ENCODE peak calls at places on chromosomes 13 and 19, in seven cellular contexts. One of them, this sample, is unnamed.

GRCh38 chr19:4737955-4738580 is 14.4 kb upstream of the DPP9 start:
- DNase-seq in spleen: no peak
- DNase-seq in BE2C: peak; percentile 50
- DNase-seq in foreskin keratinocyte: no peak
- DNase-seq in lower leg skin: no peak
- DNase-seq in hepatocyte: no peak
- DNase-seq in fibroblast of villous mesenchyme: no peak
- DNase-seq in this sample: no peak

GRCh38 chr19:28208745-28209144 is 1004.2 kb downstream of the UQCRFS1 start:
- DNase-seq in spleen: no peak
- DNase-seq in BE2C: no peak
- DNase-seq in foreskin keratinocyte: no peak
- DNase-seq in lower leg skin: no peak
- DNase-seq in hepatocyte: no peak
- DNase-seq in fibroblast of villous mesenchyme: no peak
- DNase-seq in this sample: no peak

GRCh38 chr13:52048516-52048915 is 24.0 kb downstream of the UTP14C start:
- DNase-seq in spleen: no peak
- DNase-seq in BE2C: no peak
- DNase-seq in foreskin keratinocyte: no peak
- DNase-seq in lower leg skin: no peak
- DNase-seq in hepatocyte: no peak
- DNase-seq in fibroblast of villous mesenchyme: peak; percentile 34
- DNase-seq in this sample: no peak

GRCh38 chr19:16285769-16286564 is 38.7 kb upstream of the KLF2 start:
- DNase-seq in spleen: no peak
- DNase-seq in BE2C: no peak
- DNase-seq in foreskin keratinocyte: no peak
- DNase-seq in lower leg skin: no peak
- DNase-seq in hepatocyte: no peak
- DNase-seq in fibroblast of villous mesenchyme: no peak
- DNase-seq in this sample: no peak

GRCh38 chr19:17304386-17305047 is 1.2 kb upstream of the MRPL34 start:
- DNase-seq in spleen: no peak
- DNase-seq in BE2C: no peak
- DNase-seq in foreskin keratinocyte: no peak
- DNase-seq in lower leg skin: no peak
- DNase-seq in hepatocyte: no peak
- DNase-seq in fibroblast of villous mesenchyme: no peak
- DNase-seq in this sample: no peak

GRCh38 chr19:3604987-3605343 is 1.7 kb downstream of the TBXA2R start:
- DNase-seq in spleen: peak; percentile 84
- DNase-seq in BE2C: no peak
- DNase-seq in foreskin keratinocyte: no peak
- DNase-seq in lower leg skin: no peak
- DNase-seq in hepatocyte: no peak
- DNase-seq in fibroblast of villous mesenchyme: no peak
- DNase-seq in this sample: no peak

GRCh38 chr13:97653741-97654140 is 219.8 kb downstream of the RAP2A start:
- DNase-seq in spleen: no peak
- DNase-seq in BE2C: peak; percentile 51
- DNase-seq in foreskin keratinocyte: peak; percentile 30
- DNase-seq in lower leg skin: no peak
- DNase-seq in hepatocyte: peak; percentile 35
- DNase-seq in fibroblast of villous mesenchyme: peak; percentile 42
- DNase-seq in this sample: no peak

GRCh38 chr13:59643239-59643865 is 520.4 kb downstream of the DIAPH3 start:
- DNase-seq in spleen: no peak
- DNase-seq in BE2C: peak; percentile 61
- DNase-seq in foreskin keratinocyte: no peak
- DNase-seq in lower leg skin: no peak
- DNase-seq in hepatocyte: no peak
- DNase-seq in fibroblast of villous mesenchyme: no peak
- DNase-seq in this sample: no peak

GRCh38 chr13:97932006-97932405 is 21.5 kb upstream of the IPO5 start:
- DNase-seq in spleen: no peak
- DNase-seq in BE2C: no peak
- DNase-seq in foreskin keratinocyte: no peak
- DNase-seq in lower leg skin: peak; percentile 37
- DNase-seq in hepatocyte: no peak
- DNase-seq in fibroblast of villous mesenchyme: no peak
- DNase-seq in this sample: no peak

GRCh38 chr13:26929971-26930730 is 169.6 kb upstream of the GPR12 start:
- DNase-seq in spleen: peak; percentile 90
- DNase-seq in BE2C: peak; percentile 79
- DNase-seq in foreskin keratinocyte: peak; percentile 36
- DNase-seq in lower leg skin: peak; percentile 93
- DNase-seq in hepatocyte: peak; percentile 87
- DNase-seq in fibroblast of villous mesenchyme: peak; percentile 67
- DNase-seq in this sample: peak; percentile 93

GRCh38 chr13:76711515-76712182 is 174.6 kb downstream of the KCTD12 start:
- DNase-seq in spleen: no peak
- DNase-seq in BE2C: no peak
- DNase-seq in foreskin keratinocyte: peak; percentile 68
- DNase-seq in lower leg skin: no peak
- DNase-seq in hepatocyte: peak; percentile 61
- DNase-seq in fibroblast of villous mesenchyme: peak; percentile 96
- DNase-seq in this sample: no peak

GRCh38 chr13:103839460-103839859 is 773.2 kb upstream of the SLC10A2 start:
- DNase-seq in spleen: no peak
- DNase-seq in BE2C: peak; percentile 69
- DNase-seq in foreskin keratinocyte: no peak
- DNase-seq in lower leg skin: no peak
- DNase-seq in hepatocyte: no peak
- DNase-seq in fibroblast of villous mesenchyme: no peak
- DNase-seq in this sample: no peak

GRCh38 chr13:39378293-39378692 is 224.7 kb downstream of the LHFPL6 start:
- DNase-seq in spleen: no peak
- DNase-seq in BE2C: no peak
- DNase-seq in foreskin keratinocyte: no peak
- DNase-seq in lower leg skin: no peak
- DNase-seq in hepatocyte: no peak
- DNase-seq in fibroblast of villous mesenchyme: no peak
- DNase-seq in this sample: no peak

GRCh38 chr19:56080669-56081401 is 40.3 kb downstream of the ZNF787 start:
- DNase-seq in spleen: peak; percentile 92
- DNase-seq in BE2C: peak; percentile 86
- DNase-seq in foreskin keratinocyte: peak; percentile 39
- DNase-seq in lower leg skin: peak; percentile 95
- DNase-seq in hepatocyte: peak; percentile 89
- DNase-seq in fibroblast of villous mesenchyme: peak; percentile 85
- DNase-seq in this sample: peak; percentile 87

GRCh38 chr19:52689804-52690394 is 44.9 kb downstream of the ZNF611 start:
- DNase-seq in spleen: peak; percentile 84
- DNase-seq in BE2C: peak; percentile 29
- DNase-seq in foreskin keratinocyte: peak; percentile 21
- DNase-seq in lower leg skin: peak; percentile 91
- DNase-seq in hepatocyte: peak; percentile 40
- DNase-seq in fibroblast of villous mesenchyme: no peak
- DNase-seq in this sample: peak; percentile 56

GRCh38 chr13:33730147-33730546 is 87.8 kb upstream of the RFC3 start:
- DNase-seq in spleen: no peak
- DNase-seq in BE2C: no peak
- DNase-seq in foreskin keratinocyte: no peak
- DNase-seq in lower leg skin: no peak
- DNase-seq in hepatocyte: no peak
- DNase-seq in fibroblast of villous mesenchyme: no peak
- DNase-seq in this sample: no peak

GRCh38 chr19:42153606-42154405 is 21.6 kb upstream of the POU2F2 start:
- DNase-seq in spleen: no peak
- DNase-seq in BE2C: no peak
- DNase-seq in foreskin keratinocyte: no peak
- DNase-seq in lower leg skin: no peak
- DNase-seq in hepatocyte: no peak
- DNase-seq in fibroblast of villous mesenchyme: no peak
- DNase-seq in this sample: no peak

GRCh38 chr13:99792079-99792921 is 179.3 kb downstream of the ZIC5 start:
- DNase-seq in spleen: no peak
- DNase-seq in BE2C: no peak
- DNase-seq in foreskin keratinocyte: no peak
- DNase-seq in lower leg skin: no peak
- DNase-seq in hepatocyte: no peak
- DNase-seq in fibroblast of villous mesenchyme: no peak
- DNase-seq in this sample: peak; percentile 27

GRCh38 chr19:9037415-9038062 is 27.3 kb upstream of the MUC16 start:
- DNase-seq in spleen: no peak
- DNase-seq in BE2C: no peak
- DNase-seq in foreskin keratinocyte: no peak
- DNase-seq in lower leg skin: no peak
- DNase-seq in hepatocyte: no peak
- DNase-seq in fibroblast of villous mesenchyme: no peak
- DNase-seq in this sample: no peak

GRCh38 chr13:80306573-80306972 is 34.4 kb downstream of the SPRY2 start:
- DNase-seq in spleen: no peak
- DNase-seq in BE2C: no peak
- DNase-seq in foreskin keratinocyte: no peak
- DNase-seq in lower leg skin: no peak
- DNase-seq in hepatocyte: no peak
- DNase-seq in fibroblast of villous mesenchyme: no peak
- DNase-seq in this sample: no peak

GRCh38 chr19:41411682-41412265 is 14.2 kb downstream of the BCKDHA start:
- DNase-seq in spleen: no peak
- DNase-seq in BE2C: peak; percentile 41
- DNase-seq in foreskin keratinocyte: no peak
- DNase-seq in lower leg skin: no peak
- DNase-seq in hepatocyte: no peak
- DNase-seq in fibroblast of villous mesenchyme: no peak
- DNase-seq in this sample: no peak

GRCh38 chr19:9586764-9587163 is 2.5 kb upstream of the ZNF121 start:
- DNase-seq in spleen: peak; percentile 78
- DNase-seq in BE2C: peak; percentile 69
- DNase-seq in foreskin keratinocyte: peak; percentile 70
- DNase-seq in lower leg skin: peak; percentile 91
- DNase-seq in hepatocyte: peak; percentile 80
- DNase-seq in fibroblast of villous mesenchyme: peak; percentile 68
- DNase-seq in this sample: peak; percentile 74

GRCh38 chr19:38490861-38491260 is 57.4 kb downstream of the RYR1 start:
- DNase-seq in spleen: no peak
- DNase-seq in BE2C: no peak
- DNase-seq in foreskin keratinocyte: no peak
- DNase-seq in lower leg skin: no peak
- DNase-seq in hepatocyte: no peak
- DNase-seq in fibroblast of villous mesenchyme: no peak
- DNase-seq in this sample: no peak

GRCh38 chr19:11964496-11964857 is 363 bp upstream of the ZNF763 start:
- DNase-seq in spleen: peak; percentile 81
- DNase-seq in BE2C: peak; percentile 52
- DNase-seq in foreskin keratinocyte: no peak
- DNase-seq in lower leg skin: no peak
- DNase-seq in hepatocyte: no peak
- DNase-seq in fibroblast of villous mesenchyme: no peak
- DNase-seq in this sample: peak; percentile 40
- TF ChIP-seq CTCF in spleen: no peak
- TF ChIP-seq CTCF in BE2C: peak; percentile 45
- TF ChIP-seq CTCF in foreskin keratinocyte: peak; percentile 31
- TF ChIP-seq CTCF in lower leg skin: no peak
- TF ChIP-seq CTCF in hepatocyte: peak; percentile 29
- TF ChIP-seq CTCF in fibroblast of villous mesenchyme: peak; percentile 20
- TF ChIP-seq CTCF in this sample: no peak

DNA sequence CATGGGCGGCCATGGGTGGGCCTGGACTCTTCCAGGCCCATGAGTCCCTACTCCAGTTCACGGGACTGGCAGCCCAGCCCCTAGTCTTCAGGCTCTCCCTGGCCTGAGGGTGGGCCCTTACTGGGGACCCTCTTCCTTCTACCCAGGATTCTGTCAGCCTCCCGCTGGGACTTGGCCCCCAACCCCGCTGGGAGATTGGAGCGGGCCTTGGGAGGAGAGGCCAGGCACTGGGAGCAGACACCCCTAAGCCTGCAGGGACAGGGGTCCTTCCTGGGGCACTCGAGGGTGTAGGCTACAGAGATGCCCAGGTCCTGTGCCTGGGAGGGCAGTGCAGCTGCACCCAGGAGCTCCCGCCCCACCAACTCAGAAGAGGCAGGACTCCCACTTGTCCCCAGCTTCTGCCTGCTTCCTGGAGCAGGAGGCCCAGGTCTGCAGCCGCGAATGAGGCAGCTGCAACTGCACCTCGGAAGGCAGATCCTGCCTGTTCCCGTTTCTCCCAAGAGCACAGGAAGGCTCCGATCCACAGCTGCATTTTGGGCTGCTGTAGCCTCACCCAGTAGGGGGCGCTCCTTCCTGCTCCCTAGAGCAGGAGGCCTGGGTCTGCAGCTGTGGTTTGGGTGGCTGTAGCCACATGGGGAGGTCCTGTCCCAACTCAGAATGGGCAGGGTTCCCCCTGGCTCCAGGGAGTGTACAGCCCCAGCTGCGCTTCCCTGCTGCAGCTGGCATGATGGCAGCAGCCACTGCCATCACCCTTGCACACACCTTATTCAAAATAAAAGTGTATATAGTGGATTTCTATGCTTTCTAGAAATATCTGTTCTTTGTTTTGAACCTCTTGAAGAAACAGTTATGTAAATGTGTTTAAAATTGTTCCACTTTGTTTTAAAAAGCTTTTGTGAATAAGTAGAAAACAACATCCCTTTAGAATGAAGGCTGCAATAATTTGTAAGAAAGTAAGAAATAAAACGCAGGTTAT is 46.8 kb downstream of the TEX26 start:
- DNase-seq in spleen: no peak
- DNase-seq in BE2C: peak; percentile 70
- DNase-seq in foreskin keratinocyte: no peak
- DNase-seq in lower leg skin: no peak
- DNase-seq in hepatocyte: peak; percentile 30
- DNase-seq in fibroblast of villous mesenchyme: no peak
- DNase-seq in this sample: peak; percentile 75
- TF ChIP-seq CTCF in spleen: peak; percentile 33
- TF ChIP-seq CTCF in BE2C: peak; percentile 88
- TF ChIP-seq CTCF in foreskin keratinocyte: peak; percentile 63
- TF ChIP-seq CTCF in lower leg skin: no peak
- TF ChIP-seq CTCF in hepatocyte: peak; percentile 46
- TF ChIP-seq CTCF in fibroblast of villous mesenchyme: peak; percentile 57
- TF ChIP-seq CTCF in this sample: peak; percentile 91

GRCh38 chr13:48975101-48975925 is at the start of gene FNDC3A:
- DNase-seq in spleen: peak; percentile 96
- DNase-seq in BE2C: peak; percentile 24
- DNase-seq in foreskin keratinocyte: peak; percentile 51
- DNase-seq in lower leg skin: peak; percentile 94
- DNase-seq in hepatocyte: peak; percentile 91
- DNase-seq in fibroblast of villous mesenchyme: peak; percentile 68
- DNase-seq in this sample: peak; percentile 87
- TF ChIP-seq CTCF in spleen: no peak
- TF ChIP-seq CTCF in BE2C: no peak
- TF ChIP-seq CTCF in foreskin keratinocyte: peak; percentile 27
- TF ChIP-seq CTCF in lower leg skin: no peak
- TF ChIP-seq CTCF in hepatocyte: no peak
- TF ChIP-seq CTCF in fibroblast of villous mesenchyme: no peak
- TF ChIP-seq CTCF in this sample: no peak

GRCh38 chr19:6313398-6313969 is 19.9 kb downstream of the ACER1 start:
- DNase-seq in spleen: peak; percentile 1
- DNase-seq in BE2C: no peak
- DNase-seq in foreskin keratinocyte: no peak
- DNase-seq in lower leg skin: no peak
- DNase-seq in hepatocyte: no peak
- DNase-seq in fibroblast of villous mesenchyme: no peak
- DNase-seq in this sample: no peak

DNA sequence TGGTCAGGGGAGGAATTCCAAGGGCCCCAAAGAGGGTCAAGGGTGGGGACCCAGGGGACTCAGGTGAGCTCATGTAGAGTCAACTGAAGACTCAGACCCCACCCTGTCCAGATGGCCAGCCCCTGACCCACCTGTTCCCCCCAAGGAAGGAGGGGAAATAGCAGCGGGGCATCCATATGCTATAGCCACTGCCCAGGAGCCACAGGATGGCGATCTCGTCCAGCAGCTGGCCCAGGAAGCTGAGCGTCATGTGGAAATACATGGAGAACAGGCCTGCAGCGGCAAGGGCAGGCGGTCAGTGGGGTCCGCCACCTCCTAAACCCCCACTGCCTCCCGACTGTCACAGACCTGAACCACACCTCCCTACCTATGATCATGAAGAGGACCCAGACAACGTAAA is 21.4 kb downstream of the ACER1 start:
- DNase-seq in spleen: no peak
- DNase-seq in BE2C: no peak
- DNase-seq in foreskin keratinocyte: no peak
- DNase-seq in lower leg skin: no peak
- DNase-seq in hepatocyte: no peak
- DNase-seq in fibroblast of villous mesenchyme: no peak
- DNase-seq in this sample: no peak
- TF ChIP-seq CTCF in spleen: no peak
- TF ChIP-seq CTCF in BE2C: no peak
- TF ChIP-seq CTCF in foreskin keratinocyte: no peak
- TF ChIP-seq CTCF in lower leg skin: no peak
- TF ChIP-seq CTCF in hepatocyte: no peak
- TF ChIP-seq CTCF in fibroblast of villous mesenchyme: peak; percentile 25
- TF ChIP-seq CTCF in this sample: no peak

This sample was measured in glutamatergic neuron.